ENCODE peak calls at places on chromosomes 2 and 18, in nine cellular contexts. One of them, this sample, is unnamed.

GRCh38 chr2:146312899-146313298 is 1531.9 kb upstream of the ACVR2A start:
- DNase-seq in cardiac muscle cell: peak
- DNase-seq in Peyer's patch: no peak
- DNase-seq in HCT116: no peak
- DNase-seq in fibroblast of lung: peak
- DNase-seq in epithelial cell of proximal tubule: no peak
- DNase-seq in HepG2: no peak
- DNase-seq in fibroblast of mammary gland: peak
- DNase-seq in ascending aorta: no peak
- DNase-seq in this sample: peak

GRCh38 chr2:26453421-26454329 is 24.2 kb downstream of the OTOF start:
- DNase-seq in cardiac muscle cell: no peak
- DNase-seq in Peyer's patch: no peak
- DNase-seq in HCT116: no peak
- DNase-seq in fibroblast of lung: no peak
- DNase-seq in epithelial cell of proximal tubule: no peak
- DNase-seq in HepG2: no peak
- DNase-seq in fibroblast of mammary gland: no peak
- DNase-seq in ascending aorta: no peak
- DNase-seq in this sample: no peak

GRCh38 chr2:10218036-10218435 is 84.7 kb upstream of the HPCAL1 start:
- DNase-seq in cardiac muscle cell: no peak
- DNase-seq in Peyer's patch: no peak
- DNase-seq in HCT116: no peak
- DNase-seq in fibroblast of lung: no peak
- DNase-seq in epithelial cell of proximal tubule: no peak
- DNase-seq in HepG2: no peak
- DNase-seq in fibroblast of mammary gland: no peak
- DNase-seq in ascending aorta: no peak
- DNase-seq in this sample: no peak

GRCh38 chr2:211161236-211161635 is 604.8 kb downstream of the CPS1 start:
- DNase-seq in cardiac muscle cell: no peak
- DNase-seq in Peyer's patch: no peak
- DNase-seq in HCT116: no peak
- DNase-seq in fibroblast of lung: no peak
- DNase-seq in epithelial cell of proximal tubule: no peak
- DNase-seq in HepG2: no peak
- DNase-seq in fibroblast of mammary gland: no peak
- DNase-seq in ascending aorta: no peak
- DNase-seq in this sample: no peak

GRCh38 chr2:38615237-38615636 is 12.5 kb upstream of the HNRNPLL start:
- DNase-seq in cardiac muscle cell: peak
- DNase-seq in Peyer's patch: no peak
- DNase-seq in HCT116: no peak
- DNase-seq in fibroblast of lung: peak
- DNase-seq in epithelial cell of proximal tubule: no peak
- DNase-seq in HepG2: no peak
- DNase-seq in fibroblast of mammary gland: peak
- DNase-seq in ascending aorta: no peak
- DNase-seq in this sample: peak

GRCh38 chr2:28640263-28640907 is 111.2 kb upstream of the PPP1CB start:
- DNase-seq in cardiac muscle cell: no peak
- DNase-seq in Peyer's patch: peak
- DNase-seq in HCT116: no peak
- DNase-seq in fibroblast of lung: no peak
- DNase-seq in epithelial cell of proximal tubule: no peak
- DNase-seq in HepG2: no peak
- DNase-seq in fibroblast of mammary gland: no peak
- DNase-seq in ascending aorta: no peak
- DNase-seq in this sample: no peak

GRCh38 chr2:216188956-216189355 is 79.8 kb downstream of the XRCC5 start:
- DNase-seq in cardiac muscle cell: no peak
- DNase-seq in Peyer's patch: no peak
- DNase-seq in HCT116: no peak
- DNase-seq in fibroblast of lung: no peak
- DNase-seq in epithelial cell of proximal tubule: no peak
- DNase-seq in HepG2: no peak
- DNase-seq in fibroblast of mammary gland: peak
- DNase-seq in ascending aorta: no peak
- DNase-seq in this sample: peak

GRCh38 chr2:164568317-164568716 is 53.0 kb downstream of the GRB14 start:
- DNase-seq in cardiac muscle cell: no peak
- DNase-seq in Peyer's patch: no peak
- DNase-seq in HCT116: no peak
- DNase-seq in fibroblast of lung: no peak
- DNase-seq in epithelial cell of proximal tubule: no peak
- DNase-seq in HepG2: peak
- DNase-seq in fibroblast of mammary gland: no peak
- DNase-seq in ascending aorta: no peak
- DNase-seq in this sample: no peak

GRCh38 chr2:84925336-84925723 is 19.9 kb downstream of the TMSB10 start:
- DNase-seq in cardiac muscle cell: no peak
- DNase-seq in Peyer's patch: peak
- DNase-seq in HCT116: no peak
- DNase-seq in fibroblast of lung: no peak
- DNase-seq in epithelial cell of proximal tubule: no peak
- DNase-seq in HepG2: no peak
- DNase-seq in fibroblast of mammary gland: no peak
- DNase-seq in ascending aorta: no peak
- DNase-seq in this sample: no peak

GRCh38 chr2:71597749-71598148 is 144.4 kb downstream of the DYSF start:
- DNase-seq in cardiac muscle cell: no peak
- DNase-seq in Peyer's patch: no peak
- DNase-seq in HCT116: no peak
- DNase-seq in fibroblast of lung: no peak
- DNase-seq in epithelial cell of proximal tubule: no peak
- DNase-seq in HepG2: no peak
- DNase-seq in fibroblast of mammary gland: no peak
- DNase-seq in ascending aorta: no peak
- DNase-seq in this sample: peak

GRCh38 chr2:149383340-149383739 is 53.0 kb downstream of the LYPD6 start:
- DNase-seq in cardiac muscle cell: no peak
- DNase-seq in Peyer's patch: no peak
- DNase-seq in HCT116: no peak
- DNase-seq in fibroblast of lung: peak
- DNase-seq in epithelial cell of proximal tubule: no peak
- DNase-seq in HepG2: no peak
- DNase-seq in fibroblast of mammary gland: peak
- DNase-seq in ascending aorta: no peak
- DNase-seq in this sample: peak

GRCh38 chr18:55405655-55406373 is 182.2 kb downstream of the TCF4 start:
- DNase-seq in cardiac muscle cell: peak
- DNase-seq in Peyer's patch: peak
- DNase-seq in HCT116: no peak
- DNase-seq in fibroblast of lung: peak
- DNase-seq in epithelial cell of proximal tubule: peak
- DNase-seq in HepG2: no peak
- DNase-seq in fibroblast of mammary gland: peak
- DNase-seq in ascending aorta: peak
- DNase-seq in this sample: peak

GRCh38 chr18:23591011-23591410 is 4.7 kb upstream of the NPC1 start:
- DNase-seq in cardiac muscle cell: peak
- DNase-seq in Peyer's patch: no peak
- DNase-seq in HCT116: no peak
- DNase-seq in fibroblast of lung: peak
- DNase-seq in epithelial cell of proximal tubule: no peak
- DNase-seq in HepG2: no peak
- DNase-seq in fibroblast of mammary gland: peak
- DNase-seq in ascending aorta: no peak
- DNase-seq in this sample: peak

GRCh38 chr2:238895901-238896600 is 48.2 kb downstream of the TWIST2 start:
- DNase-seq in cardiac muscle cell: peak
- DNase-seq in Peyer's patch: peak
- DNase-seq in HCT116: no peak
- DNase-seq in fibroblast of lung: peak
- DNase-seq in epithelial cell of proximal tubule: peak
- DNase-seq in HepG2: peak
- DNase-seq in fibroblast of mammary gland: peak
- DNase-seq in ascending aorta: peak
- DNase-seq in this sample: peak

GRCh38 chr2:88016948-88017779 is 817 bp upstream of the RNU2-63P start:
- DNase-seq in cardiac muscle cell: no peak
- DNase-seq in Peyer's patch: peak
- DNase-seq in HCT116: peak
- DNase-seq in fibroblast of lung: no peak
- DNase-seq in epithelial cell of proximal tubule: peak
- DNase-seq in HepG2: peak
- DNase-seq in fibroblast of mammary gland: no peak
- DNase-seq in ascending aorta: peak
- DNase-seq in this sample: no peak

GRCh38 chr2:172082105-172082943 is 3.0 kb upstream of the DLX1 start:
- DNase-seq in cardiac muscle cell: no peak
- DNase-seq in Peyer's patch: no peak
- DNase-seq in HCT116: no peak
- DNase-seq in fibroblast of lung: no peak
- DNase-seq in epithelial cell of proximal tubule: no peak
- DNase-seq in HepG2: no peak
- DNase-seq in fibroblast of mammary gland: no peak
- DNase-seq in ascending aorta: no peak
- DNase-seq in this sample: no peak

GRCh38 chr2:218259099-218259921 is 1.5 kb upstream of the GPBAR1 start:
- DNase-seq in cardiac muscle cell: peak
- DNase-seq in Peyer's patch: peak
- DNase-seq in HCT116: no peak
- DNase-seq in fibroblast of lung: peak
- DNase-seq in epithelial cell of proximal tubule: no peak
- DNase-seq in HepG2: no peak
- DNase-seq in fibroblast of mammary gland: peak
- DNase-seq in ascending aorta: peak
- DNase-seq in this sample: peak

GRCh38 chr2:36441816-36442215 is 86.2 kb downstream of the CRIM1 start:
- DNase-seq in cardiac muscle cell: peak
- DNase-seq in Peyer's patch: no peak
- DNase-seq in HCT116: no peak
- DNase-seq in fibroblast of lung: peak
- DNase-seq in epithelial cell of proximal tubule: no peak
- DNase-seq in HepG2: no peak
- DNase-seq in fibroblast of mammary gland: peak
- DNase-seq in ascending aorta: no peak
- DNase-seq in this sample: peak

GRCh38 chr2:99818842-99819241 is 323.5 kb downstream of the AFF3 start:
- DNase-seq in cardiac muscle cell: peak
- DNase-seq in Peyer's patch: no peak
- DNase-seq in HCT116: peak
- DNase-seq in fibroblast of lung: peak
- DNase-seq in epithelial cell of proximal tubule: no peak
- DNase-seq in HepG2: peak
- DNase-seq in fibroblast of mammary gland: peak
- DNase-seq in ascending aorta: no peak
- DNase-seq in this sample: no peak

GRCh38 chr2:1603521-1603920 is 140.8 kb downstream of the PXDN start:
- DNase-seq in cardiac muscle cell: no peak
- DNase-seq in Peyer's patch: no peak
- DNase-seq in HCT116: no peak
- DNase-seq in fibroblast of lung: no peak
- DNase-seq in epithelial cell of proximal tubule: no peak
- DNase-seq in HepG2: no peak
- DNase-seq in fibroblast of mammary gland: no peak
- DNase-seq in ascending aorta: no peak
- DNase-seq in this sample: no peak

GRCh38 chr2:8551622-8552074 is 130.2 kb upstream of the ID2 start:
- DNase-seq in cardiac muscle cell: no peak
- DNase-seq in Peyer's patch: peak
- DNase-seq in HCT116: no peak
- DNase-seq in fibroblast of lung: no peak
- DNase-seq in epithelial cell of proximal tubule: no peak
- DNase-seq in HepG2: no peak
- DNase-seq in fibroblast of mammary gland: no peak
- DNase-seq in ascending aorta: no peak
- DNase-seq in this sample: no peak

GRCh38 chr2:217361491-217361890 is 501.6 kb upstream of the TNP1 start:
- DNase-seq in cardiac muscle cell: no peak
- DNase-seq in Peyer's patch: no peak
- DNase-seq in HCT116: no peak
- DNase-seq in fibroblast of lung: peak
- DNase-seq in epithelial cell of proximal tubule: no peak
- DNase-seq in HepG2: no peak
- DNase-seq in fibroblast of mammary gland: peak
- DNase-seq in ascending aorta: no peak
- DNase-seq in this sample: peak

GRCh38 chr18:70028734-70029133 is 81.1 kb upstream of the CD226 start:
- DNase-seq in cardiac muscle cell: no peak
- DNase-seq in Peyer's patch: no peak
- DNase-seq in HCT116: no peak
- DNase-seq in fibroblast of lung: no peak
- DNase-seq in epithelial cell of proximal tubule: no peak
- DNase-seq in HepG2: no peak
- DNase-seq in fibroblast of mammary gland: no peak
- DNase-seq in ascending aorta: no peak
- DNase-seq in this sample: no peak
- H3K4me3 ChIP-seq in cardiac muscle cell: no peak
- H3K4me3 ChIP-seq in Peyer's patch: no peak
- H3K4me3 ChIP-seq in HCT116: no peak
- H3K4me3 ChIP-seq in fibroblast of lung: no peak
- H3K4me3 ChIP-seq in epithelial cell of proximal tubule: no peak
- H3K4me3 ChIP-seq in HepG2: no peak
- H3K4me3 ChIP-seq in fibroblast of mammary gland: no peak
- H3K4me3 ChIP-seq in ascending aorta: no peak
- H3K4me3 ChIP-seq in this sample: no peak

GRCh38 chr2:112032615-112033457 is 22.2 kb upstream of the TMEM87B start:
- DNase-seq in cardiac muscle cell: peak
- DNase-seq in Peyer's patch: peak
- DNase-seq in HCT116: peak
- DNase-seq in fibroblast of lung: peak
- DNase-seq in epithelial cell of proximal tubule: no peak
- DNase-seq in HepG2: no peak
- DNase-seq in fibroblast of mammary gland: peak
- DNase-seq in ascending aorta: peak
- DNase-seq in this sample: peak
- TF ChIP-seq CTCF in cardiac muscle cell: peak
- TF ChIP-seq CTCF in Peyer's patch: no peak
- TF ChIP-seq CTCF in HCT116: peak
- TF ChIP-seq CTCF in fibroblast of lung: peak
- TF ChIP-seq CTCF in epithelial cell of proximal tubule: peak
- TF ChIP-seq CTCF in HepG2: no peak
- TF ChIP-seq CTCF in fibroblast of mammary gland: peak
- TF ChIP-seq CTCF in ascending aorta: no peak
- TF ChIP-seq CTCF in this sample: peak

GRCh38 chr2:43407826-43408783 is 181.7 kb upstream of the ZFP36L2 start:
- DNase-seq in cardiac muscle cell: no peak
- DNase-seq in Peyer's patch: no peak
- DNase-seq in HCT116: no peak
- DNase-seq in fibroblast of lung: peak
- DNase-seq in epithelial cell of proximal tubule: no peak
- DNase-seq in HepG2: no peak
- DNase-seq in fibroblast of mammary gland: no peak
- DNase-seq in ascending aorta: no peak
- DNase-seq in this sample: no peak
- H3K4me3 ChIP-seq in cardiac muscle cell: no peak
- H3K4me3 ChIP-seq in Peyer's patch: no peak
- H3K4me3 ChIP-seq in HCT116: no peak
- H3K4me3 ChIP-seq in fibroblast of lung: no peak
- H3K4me3 ChIP-seq in epithelial cell of proximal tubule: no peak
- H3K4me3 ChIP-seq in HepG2: no peak
- H3K4me3 ChIP-seq in fibroblast of mammary gland: no peak
- H3K4me3 ChIP-seq in ascending aorta: no peak
- H3K4me3 ChIP-seq in this sample: no peak

DNA sequence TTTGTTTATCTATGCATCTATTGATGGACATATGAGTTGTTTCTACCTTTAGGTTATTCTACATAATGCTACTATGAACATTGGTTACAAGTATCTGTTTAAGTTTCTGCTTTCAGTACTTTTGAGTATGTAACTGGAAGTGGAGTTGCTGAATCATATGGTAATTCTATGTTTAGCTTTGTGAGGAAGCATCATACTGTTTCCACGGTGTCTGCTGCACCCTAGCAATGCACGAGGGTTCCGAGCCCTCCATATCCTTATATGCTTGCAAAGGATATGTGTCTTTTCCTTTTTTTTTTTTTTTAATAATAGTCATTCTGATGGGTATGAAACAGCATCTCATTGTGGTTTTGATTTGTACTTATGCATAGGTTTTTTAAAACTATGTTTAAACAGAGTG is 83.7 kb downstream of the FMNL2 start:
- DNase-seq in cardiac muscle cell: no peak
- DNase-seq in Peyer's patch: no peak
- DNase-seq in HCT116: no peak
- DNase-seq in fibroblast of lung: peak
- DNase-seq in epithelial cell of proximal tubule: no peak
- DNase-seq in HepG2: no peak
- DNase-seq in fibroblast of mammary gland: peak
- DNase-seq in ascending aorta: no peak
- DNase-seq in this sample: no peak
- TF ChIP-seq CTCF in cardiac muscle cell: no peak
- TF ChIP-seq CTCF in Peyer's patch: no peak
- TF ChIP-seq CTCF in HCT116: no peak
- TF ChIP-seq CTCF in fibroblast of lung: no peak
- TF ChIP-seq CTCF in epithelial cell of proximal tubule: no peak
- TF ChIP-seq CTCF in HepG2: no peak
- TF ChIP-seq CTCF in fibroblast of mammary gland: no peak
- TF ChIP-seq CTCF in ascending aorta: no peak
- TF ChIP-seq CTCF in this sample: no peak

This sample was measured in AG10803.